ENCODE peak calls at places on chromosome 1, in six cellular contexts. E, Z, N, K, D and G are unnamed samples.

GRCh38 chr1:38055965-38056364 is 9.4 kb upstream of the POU3F1 start:
- DNase-seq in E (no peak), K (no peak), Z (no peak), D (no peak), N (no peak), G (no peak)

GRCh38 chr1:163063131-163064059 is 5.8 kb upstream of the RGS4 start:
- DNase-seq in Z (no peak), K (no peak), N (no peak), E (peak; percentile 8), D (no peak), G (no peak)

GRCh38 chr1:220734571-220735326 is 13.4 kb upstream of the MTARC2 start:
- DNase-seq in D (no peak), Z (no peak), E (no peak), K (peak; percentile 81), N (peak; percentile 79), G (no peak)

GRCh38 chr1:109529895-109530456 is 9.7 kb upstream of the GPR61 start:
- DNase-seq in Z (no peak), E (no peak), N (no peak), D (no peak), K (no peak), G (no peak)

GRCh38 chr1:95223110-95223509 is 10.9 kb upstream of the RWDD3 start:
- DNase-seq in E (peak; percentile 5), N (peak; percentile 68), D (no peak), Z (no peak), K (peak; percentile 70), G (no peak)

GRCh38 chr1:108585343-108585742 is 25.4 kb downstream of the EEIG2 start:
- DNase-seq in D (no peak), N (no peak), Z (no peak), K (no peak), E (no peak), G (no peak)

GRCh38 chr1:207844374-207844773 is 66.6 kb downstream of the CD34 start:
- DNase-seq in E (no peak), Z (no peak), N (peak; percentile 34), D (no peak), K (no peak), G (no peak)

GRCh38 chr1:93705897-93706500 is 24.4 kb upstream of the BCAR3 start:
- DNase-seq in N (no peak), K (peak; percentile 22), D (no peak), E (peak; percentile 40), Z (no peak), G (peak; percentile 38)

GRCh38 chr1:163163861-163164582 is 38.7 kb downstream of the RGS5 start:
- DNase-seq in N (peak; percentile 17), Z (no peak), D (no peak), K (peak; percentile 80), E (no peak), G (no peak)

GRCh38 chr1:60875139-60875538 is 207.2 kb upstream of the NFIA start:
- DNase-seq in E (no peak), K (no peak), N (no peak), D (no peak), Z (no peak), G (no peak)

GRCh38 chr1:2443285-2444137 is 31.1 kb upstream of the PEX10 start:
- DNase-seq in E (no peak), D (no peak), N (no peak), Z (no peak), K (no peak), G (peak; percentile 59)

GRCh38 chr1:206456577-206457375 is 13.5 kb upstream of the IKBKE start:
- DNase-seq in D (no peak), K (no peak), N (peak; percentile 41), E (peak; percentile 42), Z (no peak), G (no peak)

GRCh38 chr1:237671262-237671661 is 219.5 kb downstream of the ZP4 start:
- DNase-seq in E (no peak), Z (no peak), D (no peak), K (no peak), N (no peak), G (no peak)

GRCh38 chr1:13487143-13487868 is 26.5 kb downstream of the LRRC38 start:
- DNase-seq in K (no peak), D (no peak), N (no peak), E (no peak), Z (no peak), G (no peak)

GRCh38 chr1:78491311-78492071 is 717 bp downstream of the PTGFR start:
- DNase-seq in K (peak; percentile 61), E (peak; percentile 82), D (peak; percentile 23), N (peak; percentile 23), Z (no peak), G (peak; percentile 47)

GRCh38 chr1:153608742-153609584 is 4.0 kb downstream of the S100A16 start:
- DNase-seq in D (peak; percentile 33), N (peak; percentile 94), K (peak; percentile 95), Z (peak; percentile 41), E (peak; percentile 83), G (peak; percentile 91)

GRCh38 chr1:236103059-236103458 is 38.2 kb upstream of the NID1 start:
- DNase-seq in Z (no peak), N (no peak), K (no peak), E (peak; percentile 33), D (no peak), G (peak; percentile 76)

GRCh38 chr1:56462209-56462608 is 117.2 kb downstream of the PLPP3 start:
- DNase-seq in D (no peak), K (no peak), Z (no peak), E (no peak), N (no peak), G (no peak)

GRCh38 chr1:22518379-22518778 is 44.9 kb upstream of the EPHA8 start:
- DNase-seq in D (no peak), N (no peak), K (peak; percentile 34), E (no peak), Z (no peak), G (no peak)

GRCh38 chr1:100930494-100930893 is 34.6 kb downstream of the SLC30A7 start:
- DNase-seq in N (no peak), K (no peak), Z (no peak), D (no peak), E (no peak), G (no peak)

GRCh38 chr1:23868848-23869450 is 859 bp upstream of the FUCA1 start:
- DNase-seq in D (no peak), N (no peak), K (no peak), E (peak; percentile 14), Z (no peak), G (no peak)

GRCh38 chr1:23553896-23554480 is 5.3 kb downstream of the ID3 start:
- DNase-seq in Z (no peak), N (no peak), E (no peak), D (no peak), K (no peak), G (peak; percentile 46)

DNA sequence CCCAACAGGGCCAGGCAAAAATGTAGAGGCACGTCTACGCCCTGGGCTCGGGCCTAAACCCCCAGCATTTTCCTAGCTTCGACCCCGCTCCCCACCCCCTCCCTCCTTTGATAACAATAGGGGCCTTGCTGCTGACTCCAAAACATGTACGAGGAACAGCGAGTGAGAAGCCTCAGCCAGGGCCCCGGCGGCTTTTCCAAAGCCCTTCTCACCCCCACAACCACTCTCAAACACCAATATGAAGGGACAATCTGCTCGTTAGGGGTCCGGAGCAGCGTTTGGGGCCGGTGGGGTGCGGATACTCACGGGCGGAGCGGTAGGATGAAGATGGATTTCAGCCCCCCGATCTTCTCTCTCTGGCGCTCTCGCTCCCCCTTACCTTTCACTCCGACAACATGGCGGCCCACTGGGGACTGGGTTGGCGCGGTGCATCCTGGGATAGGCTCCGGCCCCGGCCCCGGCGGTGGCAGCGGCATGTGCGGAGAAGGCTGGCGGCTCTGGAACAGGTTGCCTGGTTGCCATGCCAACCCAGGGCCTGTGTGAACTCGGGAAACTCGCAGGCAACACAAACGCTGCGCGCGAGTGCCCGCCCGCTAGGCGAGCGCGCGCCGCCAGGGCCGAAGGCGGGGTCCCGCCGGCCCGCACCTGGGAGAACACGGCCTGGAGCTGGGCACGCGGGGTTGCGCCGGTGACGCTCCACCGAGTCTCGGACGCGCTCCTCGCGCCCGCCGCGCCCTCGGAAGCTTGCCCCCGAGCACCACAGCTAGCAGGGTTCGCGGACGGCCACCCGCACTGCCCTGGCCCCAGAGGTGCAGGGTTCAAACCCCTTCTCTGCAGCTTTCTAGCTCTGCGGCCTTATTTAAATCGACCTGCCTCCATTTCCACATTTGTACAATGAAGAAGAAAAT is at the start of gene PUM1:
- DNase-seq in E (peak; percentile 100), D (peak; percentile 98), Z (peak; percentile 94), K (peak; percentile 96), N (peak; percentile 98), G (peak; percentile 100)
- H3K18ac ChIP-seq in E (peak within 1 kb of the TSS; percentile 100), D (peak within 1 kb of the TSS; percentile 99), Z (peak within 1 kb of the TSS; percentile 87), K (peak within 1 kb of the TSS; percentile 89), N (peak within 1 kb of the TSS; percentile 94), G (peak within 1 kb of the TSS; percentile 97)

GRCh38 chr1:212689758-212690540 is 9.7 kb downstream of the BATF3 start:
- DNase-seq in K (no peak), D (no peak), N (no peak), E (no peak), Z (no peak), G (no peak)
- H3K23ac ChIP-seq in K (no peak overlapping the region), D (no peak overlapping the region), N (no peak overlapping the region), E (no peak overlapping the region), Z (no peak overlapping the region), G (no peak overlapping the region)

GRCh38 chr1:26472330-26472900 is at the start of gene HMGN2:
- DNase-seq in E (peak; percentile 96), N (peak; percentile 86), D (peak; percentile 87), K (peak; percentile 78), Z (peak; percentile 78), G (peak; percentile 88)
- H3K18ac ChIP-seq in E (peak within 1 kb of the TSS; percentile 100), N (peak within 1 kb of the TSS; percentile 99), D (peak within 1 kb of the TSS; percentile 100), K (peak within 1 kb of the TSS; percentile 28), Z (peak within 1 kb of the TSS; percentile 92), G (peak within 1 kb of the TSS; percentile 99)

GRCh38 chr1:27633640-27634165 is 1.3 kb downstream of the FGR start:
- DNase-seq in Z (no peak), N (no peak), E (no peak), D (no peak), K (no peak), G (no peak)

GRCh38 chr1:27635410-27636142 is 591 bp upstream of the FGR start:
- DNase-seq in Z (no peak), N (no peak), D (no peak), K (no peak), E (no peak), G (no peak)

GRCh38 chr1:27633298-27633610 is 1.7 kb downstream of the FGR start:
- DNase-seq in Z (no peak), N (no peak), D (no peak), K (no peak), E (no peak), G (no peak)

GRCh38 chr1:27634982-27635362 is at the start of gene FGR:
- DNase-seq in D (no peak), N (no peak), Z (no peak), K (no peak), E (no peak), G (no peak)

GRCh38 chr1:27634166-27634981 is 611 bp downstream of the FGR start:
- DNase-seq in Z (no peak), K (no peak), E (no peak), N (peak; percentile 46), D (no peak), G (no peak)
- H3K23ac ChIP-seq in Z (no peak overlapping the region), K (no peak overlapping the region), E (no peak overlapping the region), N (no peak overlapping the region), D (peak overlapping the region; percentile 46), G (no peak overlapping the region)

GRCh38 chr1:157155658-157156057 is 17.5 kb upstream of the ETV3 start:
- DNase-seq in E (peak; percentile 88), Z (no peak), K (no peak), N (no peak), D (no peak), G (peak; percentile 79)
- H3K18ac ChIP-seq in E (peak overlapping the region; percentile 94), Z (peak overlapping the region; percentile 51), K (no peak overlapping the region), N (peak overlapping the region; percentile 80), D (peak overlapping the region; percentile 68), G (peak overlapping the region; percentile 73)